ENCODE peak calls at places on chromosomes 13 and 19, in eight cellular contexts. D, U, G, I, H, R, C and S are unnamed samples.
A peak's percentile ranks its signal among the peaks of the same experiment; 100 is the strongest.

GRCh38 chr13:111492341-111492945 is 172.0 kb downstream of the TEX29 start:
- DNase-seq in D (no peak), U (no peak), G (no peak), I (peak; percentile 23), H (no peak), R (no peak), C (no peak), S (no peak)

GRCh38 chr19:57192064-57192395 is 730 bp downstream of the ZNF264 start:
- DNase-seq in D (no peak), U (no peak), G (no peak), I (no peak), H (no peak), R (peak; percentile 26), C (no peak), S (no peak)

GRCh38 chr19:35780717-35781116 is 5.4 kb downstream of the ARHGAP33 start:
- DNase-seq in D (no peak), U (no peak), G (no peak), I (no peak), H (no peak), R (no peak), C (no peak), S (no peak)

GRCh38 chr13:77406644-77407440 is 79.9 kb upstream of the MYCBP2 start:
- DNase-seq in D (no peak), U (no peak), G (no peak), I (no peak), H (no peak), R (no peak), C (no peak), S (no peak)

GRCh38 chr13:48230541-48230940 is 2.5 kb upstream of the ITM2B start:
- DNase-seq in D (no peak), U (no peak), G (no peak), I (no peak), H (peak; percentile 29), R (no peak), C (no peak), S (peak; percentile 26)

GRCh38 chr19:15372891-15373301 is 6.7 kb downstream of the AKAP8 start:
- DNase-seq in D (no peak), U (no peak), G (no peak), I (no peak), H (no peak), R (no peak), C (no peak), S (no peak)

GRCh38 chr19:32322541-32322940 is 22.9 kb upstream of the ZNF507 start:
- DNase-seq in D (no peak), U (no peak), G (no peak), I (no peak), H (no peak), R (no peak), C (no peak), S (no peak)

GRCh38 chr13:42047561-42048322 is 706 bp upstream of the DGKH start:
- DNase-seq in D (peak; percentile 54), U (no peak), G (peak; percentile 49), I (peak; percentile 76), H (peak; percentile 39), R (peak; percentile 66), C (peak; percentile 3), S (peak; percentile 65)

GRCh38 chr13:95452376-95452775 is 100.1 kb upstream of the CLDN10 start:
- DNase-seq in D (no peak), U (no peak), G (no peak), I (no peak), H (no peak), R (no peak), C (no peak), S (no peak)

GRCh38 chr19:51158474-51159129 is 16.5 kb downstream of the SIGLEC7 start:
- DNase-seq in D (no peak), U (peak; percentile 2), G (peak; percentile 88), I (no peak), H (peak; percentile 5), R (peak; percentile 29), C (peak; percentile 56), S (peak; percentile 37)

GRCh38 chr19:18294467-18294864 is 13.0 kb upstream of the JUND start:
- DNase-seq in D (peak; percentile 94), U (no peak), G (no peak), I (no peak), H (no peak), R (no peak), C (peak; percentile 86), S (no peak)

GRCh38 chr19:57016491-57016890 is 103.3 kb upstream of the USP29 start:
- DNase-seq in D (peak; percentile 61), U (no peak), G (no peak), I (no peak), H (no peak), R (no peak), C (no peak), S (no peak)

GRCh38 chr19:45972944-45973525 is 630 bp downstream of the NOVA2 start:
- DNase-seq in D (no peak), U (no peak), G (no peak), I (no peak), H (no peak), R (no peak), C (no peak), S (no peak)

GRCh38 chr13:59901191-59901590 is 262.5 kb downstream of the DIAPH3 start:
- DNase-seq in D (no peak), U (no peak), G (no peak), I (no peak), H (no peak), R (no peak), C (no peak), S (no peak)

GRCh38 chr13:39417131-39417530 is 185.9 kb downstream of the LHFPL6 start:
- DNase-seq in D (no peak), U (no peak), G (no peak), I (no peak), H (no peak), R (no peak), C (no peak), S (peak; percentile 48)

GRCh38 chr13:31952641-31953380 is 78.8 kb upstream of the FRY start:
- DNase-seq in D (no peak), U (no peak), G (no peak), I (no peak), H (no peak), R (no peak), C (no peak), S (no peak)

GRCh38 chr19:18519962-18520847 is 1.7 kb downstream of the ELL start:
- DNase-seq in D (no peak), U (no peak), G (peak; percentile 71), I (peak; percentile 83), H (peak; percentile 88), R (peak; percentile 81), C (peak; percentile 27), S (peak; percentile 75)

GRCh38 chr19:19955208-19955607 is 54.5 kb downstream of the ZNF93 start:
- DNase-seq in D (no peak), U (no peak), G (no peak), I (no peak), H (no peak), R (no peak), C (no peak), S (no peak)

GRCh38 chr19:10503002-10503789 is at the start of gene KEAP1:
- DNase-seq in D (no peak), U (no peak), G (peak; percentile 49), I (peak; percentile 82), H (no peak), R (peak; percentile 55), C (no peak), S (peak; percentile 39)

GRCh38 chr13:44879452-44880058 is 109.7 kb downstream of the NUFIP1 start:
- DNase-seq in D (no peak), U (no peak), G (peak; percentile 15), I (no peak), H (peak; percentile 54), R (peak; percentile 28), C (no peak), S (peak; percentile 54)

GRCh38 chr19:1027020-1027952 is 878 bp downstream of the CNN2 start:
- DNase-seq in D (no peak), U (no peak), G (peak; percentile 24), I (no peak), H (no peak), R (no peak), C (no peak), S (peak; percentile 30)

GRCh38 chr19:42253245-42254082 is 1.5 kb downstream of the ERF start:
- DNase-seq in D (no peak), U (no peak), G (peak; percentile 72), I (peak; percentile 86), H (peak; percentile 13), R (peak; percentile 62), C (peak; percentile 52), S (peak; percentile 35)

GRCh38 chr19:35240322-35240721 is 8.5 kb upstream of the LSR start:
- DNase-seq in D (no peak), U (no peak), G (no peak), I (no peak), H (no peak), R (no peak), C (no peak), S (no peak)

GRCh38 chr19:12779162-12779993 is 4.0 kb upstream of the HOOK2 start:
- DNase-seq in D (no peak), U (no peak), G (peak; percentile 9), I (no peak), H (peak; percentile 70), R (peak; percentile 60), C (no peak), S (no peak)

GRCh38 chr19:4795400-4795799 is 3.9 kb downstream of the FEM1A start:
- DNase-seq in D (no peak), U (no peak), G (no peak), I (no peak), H (no peak), R (peak; percentile 4), C (no peak), S (no peak)

GRCh38 chr19:43553656-43554055 is 20.7 kb downstream of the ZNF575 start:
- DNase-seq in D (no peak), U (no peak), G (no peak), I (no peak), H (no peak), R (no peak), C (no peak), S (no peak)

GRCh38 chr13:75871059-75871458 is 234.9 kb downstream of the LMO7 start:
- DNase-seq in D (no peak), U (no peak), G (no peak), I (no peak), H (no peak), R (no peak), C (no peak), S (no peak)

GRCh38 chr13:86383151-86383550 is 583.9 kb upstream of the SLITRK6 start:
- DNase-seq in D (no peak), U (no peak), G (no peak), I (no peak), H (no peak), R (no peak), C (no peak), S (no peak)

GRCh38 chr19:5480427-5480836 is 25.2 kb downstream of the ZNRF4 start:
- DNase-seq in D (no peak), U (no peak), G (peak; percentile 26), I (no peak), H (no peak), R (peak; percentile 57), C (no peak), S (peak; percentile 26)

GRCh38 chr19:40466219-40467006 is at the start of gene SPTBN4:
- DNase-seq in D (peak; percentile 75), U (no peak), G (no peak), I (peak; percentile 82), H (peak; percentile 64), R (no peak), C (peak; percentile 52), S (no peak)

GRCh38 chr19:2537544-2537943 is 61.6 kb downstream of the GADD45B start:
- DNase-seq in D (no peak), U (no peak), G (no peak), I (no peak), H (no peak), R (no peak), C (no peak), S (no peak)